ENCODE peak calls at places on chromosome 19, in four cellular contexts. Q is heart left ventricle, T is upper lobe of left lung, I is GM23338. N is an unnamed sample. For H3K27me3 and H3K4me1, the result is how much of the 10 kb centered on the place peaks cover.

GRCh38 chr19:17263712-17264640 is 569 bp downstream of the USHBP1 start:
- DNase-seq in I (no peak), Q (no peak), T (peak), N (no peak)

GRCh38 chr19:38079926-38080380 is 144.1 kb downstream of the DPF1 start:
- DNase-seq in T (no peak), Q (no peak), I (peak), N (no peak)

GRCh38 chr19:48678201-48678600 is 5.4 kb upstream of the NTN5 start:
- DNase-seq in Q (no peak), I (no peak), T (no peak), N (no peak)

GRCh38 chr19:4077011-4077382 is 10.3 kb upstream of the ZBTB7A start:
- DNase-seq in I (no peak), Q (no peak), T (no peak), N (no peak)

GRCh38 chr19:34260771-34261173 is 6.4 kb downstream of the GARRE1 start:
- DNase-seq in T (no peak), I (peak), Q (no peak), N (no peak)

GRCh38 chr19:17289489-17289888 is 7.8 kb downstream of the ANKLE1 start:
- DNase-seq in Q (peak), I (peak), T (peak), N (no peak)

GRCh38 chr19:6318772-6319171 is 14.6 kb downstream of the ACER1 start:
- DNase-seq in I (no peak), T (no peak), Q (no peak), N (no peak)

GRCh38 chr19:5147971-5148793 is 179.3 kb downstream of the KDM4B start:
- DNase-seq in T (peak), I (no peak), Q (no peak), N (peak)

GRCh38 chr19:55373318-55373992 is 3.2 kb upstream of the TMEM190 start:
- DNase-seq in Q (no peak), I (no peak), T (no peak), N (no peak)
- H3K27me3 ChIP-seq in Q (half or more), I (half or more), T (under half), N (under half)

DNA sequence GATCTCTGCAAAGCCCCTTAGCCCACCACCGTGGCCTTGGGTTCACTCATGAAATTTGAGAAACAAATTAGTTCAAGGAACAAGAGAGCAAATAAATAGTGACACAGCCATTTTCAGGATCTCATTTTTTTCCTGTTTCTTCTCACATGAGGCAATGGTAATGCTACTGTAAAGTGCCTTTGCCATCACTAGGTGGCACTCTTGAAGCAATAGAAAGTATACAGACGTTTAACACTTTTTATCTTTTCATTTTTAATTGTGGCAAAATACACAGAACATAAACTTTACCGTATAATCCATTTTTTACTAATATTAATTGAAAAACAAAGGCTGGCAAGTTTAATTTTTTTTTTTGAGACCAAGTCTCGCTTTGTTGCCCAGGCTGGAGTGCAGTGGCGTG is 76.9 kb upstream of the ZNF835 start:
- DNase-seq in Q (no peak), T (no peak), I (peak), N (no peak)
- H3K4me1 ChIP-seq in Q (under half), T (under half), I (under half), N (under half)

DNA sequence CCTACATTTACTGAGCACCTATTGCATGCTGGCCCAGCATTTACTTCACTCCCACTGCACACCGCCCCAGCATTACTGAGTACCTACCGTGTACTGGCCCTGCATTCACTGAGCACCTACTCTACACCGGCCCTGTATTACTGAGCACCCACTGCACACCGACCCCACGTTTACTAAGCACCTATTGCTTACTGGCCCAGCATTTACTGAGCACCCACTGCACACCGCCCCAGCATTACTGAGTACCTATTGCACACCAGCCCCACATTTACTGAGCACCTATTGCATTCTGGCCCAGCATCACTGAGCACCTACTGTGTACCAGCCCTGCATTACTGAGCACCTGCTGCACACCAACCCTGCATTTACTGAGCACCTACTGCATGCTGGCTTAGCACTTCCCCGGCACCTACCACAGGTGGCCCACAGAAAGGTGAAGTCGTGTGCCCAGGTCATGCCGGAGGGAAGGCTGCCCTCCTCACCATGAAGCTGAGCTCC is 6.9 kb downstream of the TPGS1 start:
- DNase-seq in I (no peak), T (no peak), Q (no peak), N (no peak)
- H3K4me3 ChIP-seq in I (no peak), T (no peak), Q (no peak), N (no peak)

DNA sequence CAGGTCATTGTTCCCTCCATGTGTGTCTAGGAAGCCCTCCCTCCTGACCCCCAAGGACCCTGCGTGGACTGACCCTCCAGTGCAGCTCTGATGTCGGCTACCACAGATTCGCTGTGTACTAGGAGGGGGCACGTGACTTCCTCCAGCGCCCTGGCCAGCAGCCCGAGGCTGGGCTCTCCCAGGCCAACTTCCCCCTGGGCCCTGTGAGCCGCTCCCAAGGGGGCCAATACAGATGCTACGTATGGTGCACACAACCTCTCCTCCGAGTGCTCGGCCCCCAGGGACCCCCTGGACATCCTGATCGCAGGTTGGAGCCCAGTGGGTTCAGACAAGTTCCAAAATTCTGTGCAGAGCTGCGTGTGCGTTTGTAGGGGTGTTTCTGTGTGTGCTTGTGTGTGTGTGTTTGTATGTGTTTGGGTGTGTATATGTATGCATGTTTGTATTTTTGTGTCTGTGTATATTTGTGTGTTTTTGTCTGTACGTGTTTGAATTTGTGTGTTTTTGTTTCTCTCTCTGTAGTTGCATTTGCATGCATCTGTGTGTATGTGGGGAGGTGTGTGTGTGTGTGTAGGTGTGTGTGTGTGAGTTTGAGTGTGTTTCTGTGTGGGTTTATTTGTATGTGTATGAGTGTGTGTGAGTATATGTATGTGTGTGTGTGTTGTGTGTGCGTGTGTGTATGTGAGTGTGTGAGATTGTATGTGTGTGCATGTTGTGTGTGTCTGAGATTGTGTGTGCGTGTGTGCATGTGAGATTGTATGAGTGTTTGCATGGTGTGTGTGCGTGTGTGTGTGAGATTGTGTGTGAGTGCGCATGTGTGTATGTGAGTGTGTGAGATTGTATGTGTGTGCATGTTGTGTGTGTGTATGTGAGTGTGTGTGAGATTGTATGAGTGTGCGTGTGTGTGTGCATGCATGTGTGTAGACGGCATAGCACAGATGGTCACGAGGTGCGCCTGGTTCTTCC is 21.4 kb upstream of the LILRA2 start:
- DNase-seq in Q (no peak), I (no peak), T (no peak), N (no peak)
- H3K27me3 ChIP-seq in Q (under half), I (under half), T (under half), N (under half)

DNA sequence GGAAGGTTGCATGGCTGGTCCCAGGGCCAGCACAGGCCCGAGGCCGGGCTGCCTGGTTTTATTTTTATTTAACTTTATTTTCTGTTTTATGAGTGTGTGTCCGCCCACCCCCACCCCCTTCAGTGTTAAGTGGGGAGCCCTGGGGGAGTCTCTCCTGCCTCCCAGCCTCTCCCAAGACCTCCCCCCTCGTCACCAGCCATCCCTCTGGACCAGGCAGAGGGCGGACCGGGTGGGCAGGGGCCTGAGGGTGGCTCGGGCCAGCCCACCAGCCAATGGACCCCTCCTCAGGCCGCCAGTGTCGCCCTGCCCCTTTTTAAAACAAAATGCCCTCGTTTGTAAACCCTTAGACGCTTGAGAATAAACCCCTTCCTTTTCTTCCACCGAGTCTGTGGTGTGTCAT is 531 bp upstream of the TGFBR3L start:
- DNase-seq in T (no peak), I (no peak), Q (no peak), N (no peak)
- H3K4me1 ChIP-seq in T (under half), I (under half), Q (under half), N (under half)